ENCODE peak calls at places on chromosomes 13 and 19, in four cellular contexts. N is GM12878, T is heart left ventricle, A is tibial nerve. S is an unnamed sample.

GRCh38 chr13:104318121-104318520 is 1251.9 kb upstream of the SLC10A2 start:
- DNase-seq in N (no peak), T (no peak), A (no peak), S (no peak)

GRCh38 chr13:53545340-53545941 is 516.8 kb downstream of the OLFM4 start:
- DNase-seq in T (no peak), N (no peak), A (no peak), S (no peak)

GRCh38 chr19:5038631-5039271 is 69.8 kb downstream of the KDM4B start:
- DNase-seq in A (no peak), N (no peak), T (no peak), S (no peak)

GRCh38 chr19:42315024-42315423 is 1.9 kb downstream of the TMEM145 start:
- DNase-seq in T (no peak), N (no peak), A (no peak), S (no peak)

GRCh38 chr19:28523619-28524018 is 689.3 kb downstream of the UQCRFS1 start:
- DNase-seq in A (no peak), T (no peak), N (no peak), S (no peak)

GRCh38 chr13:26923824-26924605 is 163.4 kb upstream of the GPR12 start:
- DNase-seq in N (no peak), A (no peak), T (peak), S (no peak)

GRCh38 chr13:98462946-98463345 is 114.0 kb downstream of the STK24 start:
- DNase-seq in T (no peak), A (no peak), N (no peak), S (no peak)

GRCh38 chr19:8065489-8066261 is 13.1 kb downstream of the CCL25 start:
- DNase-seq in A (no peak), N (no peak), T (peak), S (no peak)

GRCh38 chr19:57578487-57579205 is at the start of gene ZNF416:
- DNase-seq in T (peak), N (peak), A (peak), S (peak)

GRCh38 chr19:57583104-57583520 is 833 bp upstream of the ZIK1 start:
- DNase-seq in T (no peak), N (no peak), A (no peak), S (no peak)

GRCh38 chr19:57587529-57587928 is 3.6 kb downstream of the ZIK1 start:
- DNase-seq in T (no peak), N (no peak), A (no peak), S (no peak)

GRCh38 chr19:57583521-57584416 is at the start of gene ZIK1:
- DNase-seq in N (peak), A (peak), T (peak), S (peak)
- TF ChIP-seq POLR2A in N (peak), A (no peak), T (no peak), S (no peak)

DNA sequence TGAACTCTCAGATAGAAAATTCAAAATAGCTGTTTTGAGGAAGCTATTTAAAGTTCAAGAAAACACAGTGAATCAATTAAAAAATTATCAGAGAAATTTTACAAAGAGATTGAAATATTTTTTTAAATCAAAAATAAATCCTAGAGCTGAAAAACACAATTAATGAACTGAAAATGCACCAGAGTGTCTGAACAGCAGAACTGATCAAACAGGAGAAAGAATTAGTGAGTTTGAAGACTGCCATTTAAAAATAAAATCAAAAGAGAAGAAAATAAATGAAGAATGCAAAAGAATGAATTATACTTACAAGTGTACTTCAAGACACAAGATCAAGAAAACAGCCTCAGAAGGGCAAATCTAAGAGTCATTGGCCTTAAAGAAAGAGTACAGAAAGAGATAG is 1000.2 kb upstream of the ATXN8OS start:
- DNase-seq in N (no peak), A (no peak), T (no peak), S (no peak)
- TF ChIP-seq POLR2A in N (no peak), A (no peak), T (no peak), S (no peak)

GRCh38 chr19:49362048-49362925 is at the start of gene TEAD2:
- DNase-seq in A (peak), T (peak), N (no peak), S (peak)
- TF ChIP-seq POLR2A in A (no peak), T (no peak), N (no peak), S (peak)

DNA sequence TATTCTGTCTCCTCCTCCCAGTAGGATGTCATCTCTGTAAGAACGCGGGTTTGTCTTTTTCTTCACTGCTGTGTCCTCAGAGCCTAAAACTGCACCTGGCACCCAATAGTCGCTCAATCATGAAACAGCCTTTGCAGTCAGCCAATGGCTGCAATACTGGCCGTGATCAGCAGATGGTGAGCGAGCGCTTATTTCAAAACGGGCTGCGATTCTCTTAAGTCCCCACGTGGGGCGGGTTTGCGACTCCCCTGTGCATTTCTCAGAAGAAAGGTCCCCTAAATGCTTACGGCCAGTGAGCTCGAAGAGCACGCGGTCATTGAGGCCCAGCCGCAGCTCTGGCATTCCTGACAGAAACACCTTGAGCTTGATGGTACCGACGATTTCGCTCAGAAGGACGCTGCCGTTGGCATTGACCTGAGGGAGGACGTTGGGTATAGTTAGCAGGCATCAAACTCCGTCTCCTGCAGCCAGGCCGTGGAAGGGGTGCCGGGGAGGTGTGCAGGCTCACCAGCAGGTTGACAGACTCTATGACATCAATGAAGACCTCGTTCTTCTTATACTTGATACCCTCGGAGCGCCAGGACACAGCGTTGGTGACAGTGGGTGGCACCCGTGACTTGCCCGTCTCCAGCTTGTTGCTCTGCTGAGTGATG is 6.0 kb downstream of the AP1M2 start:
- DNase-seq in T (peak), N (no peak), A (peak), S (peak)
- TF ChIP-seq POLR2A in T (no peak), N (no peak), A (no peak), S (no peak)

GRCh38 chr13:50990050-50990449 is 80.5 kb downstream of the RNASEH2B start:
- DNase-seq in A (no peak), T (no peak), N (no peak), S (no peak)
- TF ChIP-seq POLR2A in A (no peak), T (no peak), N (no peak), S (no peak)

DNA sequence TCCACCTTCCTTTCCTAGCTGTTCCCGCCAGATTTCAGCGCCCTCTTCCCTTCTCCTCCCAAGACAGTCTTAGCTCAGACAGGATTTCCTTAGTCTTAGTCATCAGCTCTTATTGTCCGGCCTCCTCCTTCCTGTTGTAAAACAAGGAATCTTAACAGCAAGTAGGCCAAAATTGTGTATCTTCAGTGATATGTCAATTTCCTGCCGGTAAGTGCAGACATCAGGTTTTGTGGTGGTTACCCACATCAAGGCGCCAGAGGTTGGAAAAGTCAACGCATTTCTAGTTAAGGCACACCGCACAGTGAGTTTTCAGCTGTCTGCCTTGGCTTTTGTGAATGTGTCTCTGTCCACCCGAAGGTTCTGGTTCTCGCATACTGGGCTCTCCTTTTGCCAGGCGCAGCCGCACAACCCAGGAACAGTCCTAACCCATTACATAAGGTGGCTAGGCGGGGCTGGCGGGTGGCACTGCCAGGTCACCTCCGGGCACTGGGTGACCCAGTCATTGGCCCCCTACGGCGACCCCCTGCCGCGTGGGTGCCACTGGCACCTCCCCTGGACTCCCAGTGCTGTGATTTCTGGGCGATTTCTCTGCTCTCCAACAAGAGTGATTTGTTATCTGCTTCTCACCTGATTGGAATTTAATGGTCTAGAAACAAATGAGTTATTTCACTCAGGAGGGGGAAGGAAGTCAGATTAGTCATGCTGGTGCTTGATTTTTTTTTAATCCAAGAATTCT is 12.9 kb downstream of the COL4A2 start:
- DNase-seq in T (no peak), N (no peak), A (no peak), S (peak)
- TF ChIP-seq POLR2A in T (no peak), N (no peak), A (no peak), S (no peak)

GRCh38 chr19:34179066-34179465 is 6.8 kb downstream of the LSM14A start:
- DNase-seq in T (no peak), A (no peak), N (no peak), S (no peak)

GRCh38 chr19:34181111-34181864 is 9.0 kb downstream of the LSM14A start:
- DNase-seq in N (no peak), T (no peak), A (no peak), S (peak)

GRCh38 chr19:34182125-34182524 is 9.8 kb downstream of the LSM14A start:
- DNase-seq in A (no peak), N (no peak), T (no peak), S (no peak)

GRCh38 chr19:34180273-34180672 is 8.0 kb downstream of the LSM14A start:
- DNase-seq in T (no peak), A (no peak), N (no peak), S (no peak)

GRCh38 chr19:34180709-34181108 is 8.4 kb downstream of the LSM14A start:
- DNase-seq in A (no peak), N (no peak), T (no peak), S (no peak)
- TF ChIP-seq POLR2A in A (no peak), N (no peak), T (no peak), S (no peak)